ENCODE peak calls at places on chromosomes 12 and 14, in four cellular contexts. B is kidney epithelial cell, T is AG08396, X is NCI-H345. A is an unnamed sample.

GRCh38 chr12:57487055-57487596 is 742 bp upstream of the MARS1 start:
- DNase-seq in B (no peak), T (no peak), X (no peak), A (no peak)

GRCh38 chr12:55060470-55060869 is 40.7 kb downstream of the NEUROD4 start:
- DNase-seq in B (no peak), T (no peak), X (no peak), A (no peak)

GRCh38 chr14:22838631-22839041 is 2.3 kb downstream of the MMP14 start:
- DNase-seq in B (no peak), T (peak), X (no peak), A (no peak)

GRCh38 chr14:96863327-96863985 is 66.3 kb downstream of the VRK1 start:
- DNase-seq in B (no peak), T (no peak), X (peak), A (no peak)

GRCh38 chr12:42961395-42961794 is 371.8 kb upstream of the PRICKLE1 start:
- DNase-seq in B (peak), T (peak), X (no peak), A (peak)

GRCh38 chr12:123779551-123779950 is 17.4 kb downstream of the DNAH10 start:
- DNase-seq in B (no peak), T (no peak), X (no peak), A (no peak)

GRCh38 chr14:104595116-104595675 is 9.4 kb downstream of the TMEM179 start:
- DNase-seq in B (no peak), T (no peak), X (no peak), A (no peak)

GRCh38 chr12:65074932-65075331 is 46.2 kb downstream of the WIF1 start:
- DNase-seq in B (no peak), T (no peak), X (no peak), A (no peak)

GRCh38 chr14:23209651-23210423 is 26.4 kb upstream of the SLC7A8 start:
- DNase-seq in B (no peak), T (no peak), X (no peak), A (peak)

GRCh38 chr12:47896633-47897032 is 8.2 kb downstream of the VDR start:
- DNase-seq in B (peak), T (no peak), X (no peak), A (no peak)

GRCh38 chr12:52182898-52183543 is 8.8 kb downstream of the KRT80 start:
- DNase-seq in B (no peak), T (no peak), X (peak), A (peak)

GRCh38 chr14:61418749-61419148 is 97.4 kb downstream of the PRKCH start:
- DNase-seq in B (no peak), T (no peak), X (no peak), A (no peak)

GRCh38 chr14:52021971-52022600 is 32.7 kb downstream of the RTRAF start:
- DNase-seq in B (no peak), T (no peak), X (no peak), A (no peak)

GRCh38 chr14:64387232-64387737 is 868 bp upstream of the MTHFD1 start:
- DNase-seq in B (no peak), T (peak), X (peak), A (no peak)

GRCh38 chr12:176321-177181 is 37.4 kb downstream of the SLC6A12 start:
- DNase-seq in B (no peak), T (peak), X (no peak), A (no peak)

GRCh38 chr12:49519574-49519936 is 19.3 kb upstream of the KCNH3 start:
- DNase-seq in B (no peak), T (no peak), X (no peak), A (no peak)

GRCh38 chr14:61351457-61351856 is 30.1 kb downstream of the PRKCH start:
- DNase-seq in B (no peak), T (no peak), X (no peak), A (no peak)

GRCh38 chr12:49643961-49644619 is 20.7 kb downstream of the PRPF40B start:
- DNase-seq in B (no peak), T (no peak), X (no peak), A (no peak)

GRCh38 chr14:104040539-104040938 is 45.0 kb upstream of the ASPG start:
- DNase-seq in B (no peak), T (no peak), X (no peak), A (no peak)

GRCh38 chr14:90758959-90759358 is 57.3 kb downstream of the TTC7B start:
- DNase-seq in B (no peak), T (peak), X (no peak), A (no peak)

GRCh38 chr12:71641390-71641789 is 22.3 kb downstream of the ZFC3H1 start:
- DNase-seq in B (no peak), T (no peak), X (no peak), A (no peak)

GRCh38 chr12:98973395-98973794 is 328.3 kb downstream of the APAF1 start:
- DNase-seq in B (peak), T (no peak), X (no peak), A (peak)

GRCh38 chr14:89267163-89267562 is 149.9 kb downstream of the FOXN3 start:
- DNase-seq in B (no peak), T (no peak), X (no peak), A (no peak)

A was measured in epithelial cell of prostate.